ENCODE peak calls at places on chromosomes 11 and 22, in four cellular contexts. N is activated naive CD8-positive, alpha-beta T cell treated with anti-CD3 and anti-CD28 coated beads for 36 hours; O is T-helper 1 cell; C is stimulated activated naive CD8-positive, alpha-beta T cell treated with anti-CD3 and anti-CD28 coated beads, Interleukin-15, Interleukin-2, amounts not matched to agents 100 U/mL and 50 U/mL, for 24 hours. M is an unnamed sample.

GRCh38 chr22:23621082-23621780 is 10.9 kb downstream of the DRICH1 start:
- DNase-seq in C (no peak), O (no peak), N (no peak), M (no peak)

GRCh38 chr11:57668467-57668890 is 565 bp downstream of the ZDHHC5 start:
- DNase-seq in O (peak), C (no peak), N (no peak), M (no peak)

GRCh38 chr11:1295086-1295485 is 14.3 kb downstream of the TOLLIP start:
- DNase-seq in O (no peak), N (no peak), C (no peak), M (peak)

GRCh38 chr11:68028802-68029475 is 1.5 kb upstream of the NDUFS8 start:
- DNase-seq in C (no peak), N (no peak), O (no peak), M (no peak)

GRCh38 chr11:6237903-6238302 is 986 bp upstream of the CNGA4 start:
- DNase-seq in O (no peak), C (no peak), N (no peak), M (no peak)

GRCh38 chr11:116853461-116854073 is 16.1 kb upstream of the APOA1 start:
- DNase-seq in O (peak), N (peak), C (peak), M (no peak)

GRCh38 chr22:40594346-40594745 is 42.2 kb downstream of the MRTFA start:
- DNase-seq in C (no peak), N (no peak), O (no peak), M (no peak)

GRCh38 chr11:2315395-2316168 is 13.8 kb downstream of the TSPAN32 start:
- DNase-seq in C (no peak), O (no peak), N (no peak), M (no peak)

GRCh38 chr11:113286509-113287497 is 27.6 kb upstream of the TTC12 start:
- DNase-seq in C (no peak), N (no peak), O (no peak), M (no peak)

GRCh38 chr11:9688716-9689511 is 25.0 kb downstream of the SWAP70 start:
- DNase-seq in C (no peak), O (no peak), N (peak), M (no peak)

M was measured in posterior vena cava.